ENCODE peak calls at places on chromosomes 11 and 22, in seven cellular contexts. Y, P, Z, B, W, L and G are unnamed samples.

GRCh38 chr22:37843746-37844089 is 416 bp downstream of the ANKRD54 start:
- DNase-seq in Y (peak), P (peak), Z (peak), B (peak), W (peak), L (no peak), G (peak)

GRCh38 chr11:72553748-72554147 is 119.4 kb upstream of the CLPB start:
- DNase-seq in Y (no peak), P (peak), Z (no peak), B (peak), W (no peak), L (no peak), G (no peak)

GRCh38 chr11:110069158-110069737 is 23.9 kb upstream of the ZC3H12C start:
- DNase-seq in Y (peak), P (no peak), Z (no peak), B (no peak), W (peak), L (no peak), G (peak)

GRCh38 chr11:69080361-69080973 is 31.7 kb downstream of the TPCN2 start:
- DNase-seq in Y (no peak), P (no peak), Z (no peak), B (no peak), W (peak), L (no peak), G (no peak)

GRCh38 chr11:34654491-34655334 is 33.8 kb downstream of the EHF start:
- DNase-seq in Y (peak), P (no peak), Z (peak), B (no peak), W (no peak), L (no peak), G (peak)

GRCh38 chr11:111414267-111414931 is 35.3 kb upstream of the POU2AF1 start:
- DNase-seq in Y (no peak), P (no peak), Z (no peak), B (peak), W (no peak), L (no peak), G (no peak)

GRCh38 chr11:123535401-123535800 is 105.3 kb downstream of the GRAMD1B start:
- DNase-seq in Y (no peak), P (no peak), Z (no peak), B (no peak), W (no peak), L (no peak), G (no peak)

GRCh38 chr11:121706884-121707283 is 254.1 kb upstream of the SORL1-AS1 start:
- DNase-seq in Y (no peak), P (no peak), Z (no peak), B (no peak), W (no peak), L (no peak), G (no peak)

GRCh38 chr22:47021371-47022074 is 259.1 kb downstream of the TBC1D22A start:
- DNase-seq in Y (no peak), P (no peak), Z (no peak), B (no peak), W (no peak), L (no peak), G (no peak)

GRCh38 chr11:44028816-44029506 is 18.8 kb upstream of the ACCSL start:
- DNase-seq in Y (no peak), P (no peak), Z (no peak), B (no peak), W (no peak), L (no peak), G (peak)

GRCh38 chr11:71568707-71569349 is 3.5 kb downstream of the KRTAP5-10 start:
- DNase-seq in Y (no peak), P (no peak), Z (no peak), B (no peak), W (no peak), L (no peak), G (no peak)

GRCh38 chr11:29214833-29215232 is 802.0 kb downstream of the KCNA4 start:
- DNase-seq in Y (no peak), P (no peak), Z (no peak), B (no peak), W (no peak), L (no peak), G (no peak)

GRCh38 chr11:27437824-27438594 is 34.6 kb downstream of the LGR4 start:
- DNase-seq in Y (no peak), P (no peak), Z (no peak), B (no peak), W (no peak), L (no peak), G (no peak)

GRCh38 chr22:27809226-27809625 is 7.7 kb upstream of the MN1 start:
- DNase-seq in Y (no peak), P (no peak), Z (no peak), B (no peak), W (no peak), L (no peak), G (no peak)

GRCh38 chr22:33095661-33096060 is 37.5 kb upstream of the SYN3 start:
- DNase-seq in Y (no peak), P (no peak), Z (no peak), B (no peak), W (no peak), L (no peak), G (no peak)

GRCh38 chr11:60924906-60925684 is 835 bp downstream of the TMEM132A start:
- DNase-seq in Y (no peak), P (no peak), Z (no peak), B (peak), W (no peak), L (no peak), G (no peak)

GRCh38 chr11:19110290-19110689 is 6.7 kb upstream of the ZDHHC13 start:
- DNase-seq in Y (peak), P (no peak), Z (no peak), B (no peak), W (no peak), L (no peak), G (no peak)

GRCh38 chr11:76782526-76783293 is 446 bp upstream of the TSKU start:
- DNase-seq in Y (peak), P (no peak), Z (peak), B (peak), W (peak), L (peak), G (peak)

GRCh38 chr11:60989108-60989650 is 17.7 kb downstream of the CD6 start:
- DNase-seq in Y (no peak), P (no peak), Z (no peak), B (no peak), W (no peak), L (no peak), G (no peak)

GRCh38 chr22:43976861-43977795 is 21.9 kb downstream of the SAMM50 start:
- DNase-seq in Y (no peak), P (no peak), Z (no peak), B (no peak), W (no peak), L (no peak), G (no peak)

GRCh38 chr22:27086728-27087450 is 429.5 kb downstream of the MIAT start:
- DNase-seq in Y (no peak), P (no peak), Z (no peak), B (no peak), W (no peak), L (no peak), G (no peak)

GRCh38 chr11:103436131-103436770 is 327.0 kb downstream of the DYNC2H1 start:
- DNase-seq in Y (no peak), P (no peak), Z (no peak), B (no peak), W (no peak), L (no peak), G (no peak)

GRCh38 chr11:7332451-7332850 is 80.7 kb downstream of the SYT9 start:
- DNase-seq in Y (no peak), P (no peak), Z (no peak), B (no peak), W (no peak), L (no peak), G (no peak)

GRCh38 chr11:22787565-22788162 is 41.9 kb downstream of the SVIP start:
- DNase-seq in Y (peak), P (peak), Z (peak), B (peak), W (peak), L (peak), G (peak)

GRCh38 chr22:50072714-50073538 is 12.3 kb downstream of the MLC1 start:
- DNase-seq in Y (no peak), P (no peak), Z (no peak), B (no peak), W (no peak), L (no peak), G (no peak)

GRCh38 chr22:39332441-39333064 is 13.1 kb upstream of the RPL3 start:
- DNase-seq in Y (no peak), P (no peak), Z (no peak), B (no peak), W (no peak), L (no peak), G (peak)

GRCh38 chr11:42422094-42422493 is 889.7 kb upstream of the API5 start:
- DNase-seq in Y (no peak), P (no peak), Z (no peak), B (no peak), W (no peak), L (no peak), G (no peak)

GRCh38 chr11:92180664-92181251 is 43.9 kb upstream of the FAT3 start:
- DNase-seq in Y (no peak), P (no peak), Z (no peak), B (no peak), W (peak), L (no peak), G (no peak)

GRCh38 chr11:16280256-16280682 is 76.1 kb downstream of the SOX6 start:
- DNase-seq in Y (peak), P (no peak), Z (no peak), B (no peak), W (peak), L (no peak), G (no peak)

GRCh38 chr11:492416-493226 is 14.4 kb downstream of the RNH1 start:
- DNase-seq in Y (peak), P (no peak), Z (no peak), B (no peak), W (no peak), L (no peak), G (no peak)

GRCh38 chr11:95461858-95462257 is 230.9 kb upstream of the SESN3 start:
- DNase-seq in Y (no peak), P (no peak), Z (no peak), B (no peak), W (no peak), L (no peak), G (no peak)